ENCODE peak calls at places on chromosomes 4 and X, in ten cellular contexts. S is hepatocyte; C is esophagus squamous epithelium; Y is neural crest cell; O is EL; E is adipocyte; J is ACHN; Z is NCI-H510A; Q is left colon; V is activated T-helper 1 cell treated with anti-CD3 and anti-CD28 coated beads, Interleukin-12 subunit alpha, Interleukin-12 subunit beta, Interleukin-2, Interleukin-4 antibody, amounts not matched to agents 30 ng/mL and 10 ng/mL and 1 ng/mL, durations not matched to agents 14 hours and 24 hours and 36 hours. I is an unnamed sample.

GRCh38 chr4:186249785-186250739 is 15.9 kb upstream of the F11 start:
- DNase-seq in Q (no peak), S (peak), J (no peak), C (no peak), V (no peak), E (peak), Y (no peak), O (peak), Z (no peak), I (peak)

GRCh38 chr4:115944146-115944905 is 830.9 kb upstream of the NDST4 start:
- DNase-seq in J (no peak), E (no peak), O (no peak), Q (no peak), S (no peak), V (no peak), Y (no peak), C (no peak), Z (no peak), I (no peak)

GRCh38 chr4:107913283-107913899 is 18.0 kb upstream of the CYP2U1 start:
- DNase-seq in S (peak), O (peak), C (no peak), E (peak), Y (peak), J (peak), Q (no peak), V (peak), Z (peak), I (peak)

GRCh38 chr4:6938758-6939201 is 29.2 kb downstream of the TBC1D14 start:
- DNase-seq in C (no peak), E (no peak), Z (no peak), V (no peak), Y (no peak), Q (no peak), S (no peak), O (no peak), J (no peak), I (no peak)

GRCh38 chr4:89898304-89898716 is 3.7 kb downstream of the MMRN1 start:
- DNase-seq in O (no peak), S (peak), Q (no peak), Y (no peak), E (no peak), C (no peak), J (no peak), V (no peak), Z (no peak), I (no peak)

GRCh38 chr4:17418010-17418409 is 93.9 kb downstream of the QDPR start:
- DNase-seq in V (no peak), S (no peak), J (no peak), Y (no peak), Q (no peak), Z (no peak), C (no peak), E (no peak), O (no peak), I (no peak)

GRCh38 chrX:75781618-75782017 is 3.4 kb downstream of the MAGEE2 start:
- DNase-seq in Z (no peak), Y (no peak), O (no peak), V (no peak), Q (no peak), C (no peak), E (no peak), S (no peak), J (no peak), I (no peak)

GRCh38 chrX:30577362-30577961 is at the start of gene TASL:
- DNase-seq in O (no peak), Y (no peak), C (no peak), E (no peak), Q (no peak), J (no peak), Z (no peak), S (no peak), V (peak), I (no peak)

GRCh38 chrX:44306336-44306735 is 37.1 kb downstream of the EFHC2 start:
- DNase-seq in Z (no peak), C (no peak), Q (peak), O (peak), V (no peak), S (peak), Y (no peak), J (no peak), E (peak), I (no peak)

GRCh38 chrX:140817943-140818342 is 108.4 kb downstream of the LINC00632 start:
- DNase-seq in S (peak), Z (no peak), O (peak), Q (no peak), V (no peak), C (no peak), E (peak), J (peak), Y (peak), I (peak)

GRCh38 chrX:31228415-31228832 is 156.6 kb upstream of the FTHL17 start:
- DNase-seq in S (peak), Y (no peak), C (no peak), Z (no peak), O (peak), E (peak), Q (no peak), J (no peak), V (no peak), I (peak)

GRCh38 chr4:124684301-124684700 is 28.2 kb downstream of the ANKRD50 start:
- DNase-seq in J (no peak), E (no peak), C (no peak), Y (no peak), V (no peak), O (peak), S (no peak), Z (no peak), Q (no peak), I (peak)

GRCh38 chr4:169094656-169095231 is 84.7 kb upstream of the CBR4 start:
- DNase-seq in S (no peak), Q (no peak), E (peak), C (no peak), V (no peak), Y (no peak), O (no peak), J (no peak), Z (no peak), I (no peak)

GRCh38 chr4:182645511-182645910 is 271.7 kb downstream of the DCTD start:
- DNase-seq in J (no peak), C (no peak), S (no peak), Z (no peak), O (no peak), E (no peak), Y (no peak), Q (no peak), V (no peak), I (no peak)

GRCh38 chr4:122930877-122931276 is 8.5 kb upstream of the NUDT6 start:
- DNase-seq in E (peak), Y (no peak), O (no peak), S (no peak), C (no peak), V (no peak), J (peak), Z (no peak), Q (no peak), I (peak)

GRCh38 chr4:27084685-27085356 is 224.2 kb downstream of the STIM2 start:
- DNase-seq in Z (no peak), S (peak), V (no peak), Q (no peak), J (no peak), C (no peak), O (peak), E (peak), Y (peak), I (peak)